ENCODE peak calls at places on chromosomes 4 and X, in eight cellular contexts. F is psoas muscle; R is tibial nerve; Q is CD8-positive, alpha-beta memory T cell; T is GM23248; J is left ventricle myocardium inferior; B is MM.1S; Z is pancreas. L is an unnamed sample. For H3K4me1, the result is how much of the 10 kb centered on the place peaks cover.

GRCh38 chr4:386708-387105 is 49.1 kb downstream of the ZNF141 start:
- DNase-seq in J (no peak), B (no peak), F (no peak), Z (no peak), Q (no peak), R (no peak), T (no peak), L (no peak)

GRCh38 chrX:15451913-15452312 is 41.2 kb downstream of the PIR start:
- DNase-seq in Z (no peak), F (peak), B (no peak), Q (no peak), R (no peak), J (peak), T (no peak), L (peak)

GRCh38 chrX:136652822-136653723 is 5.1 kb downstream of the CD40LG start:
- DNase-seq in J (no peak), T (peak), R (peak), Z (no peak), B (peak), F (peak), Q (no peak), L (no peak)

GRCh38 chrX:102832661-102833060 is 104.4 kb upstream of the RAB40AL start:
- DNase-seq in F (no peak), J (no peak), R (no peak), Q (no peak), T (peak), Z (no peak), B (no peak), L (no peak)

GRCh38 chrX:132292753-132293152 is 73.5 kb upstream of the RAP2C start:
- DNase-seq in Z (no peak), F (no peak), T (peak), R (peak), Q (peak), B (peak), J (no peak), L (peak)

GRCh38 chrX:151082077-151082948 is 94.1 kb upstream of the GPR50 start:
- DNase-seq in Z (peak), Q (peak), J (peak), R (peak), B (peak), F (peak), T (peak), L (peak)

GRCh38 chrX:116384406-116384805 is 52.0 kb upstream of the SLC6A14 start:
- DNase-seq in T (peak), Z (no peak), Q (no peak), J (peak), R (no peak), F (no peak), B (no peak), L (no peak)

GRCh38 chr4:152072001-152072485 is 311.2 kb upstream of the GATB start:
- DNase-seq in F (no peak), R (no peak), Z (no peak), J (peak), T (peak), B (no peak), Q (no peak), L (peak)

GRCh38 chr4:165131247-165131832 is 18.7 kb upstream of the TMEM192 start:
- DNase-seq in B (peak), Q (peak), J (no peak), T (peak), R (peak), Z (peak), F (no peak), L (peak)

GRCh38 chrX:151763711-151764110 is 29.2 kb downstream of the CNGA2 start:
- DNase-seq in Z (no peak), F (no peak), R (no peak), T (no peak), Q (no peak), B (no peak), J (no peak), L (no peak)

GRCh38 chr4:169720529-169720928 is 37.2 kb downstream of the HPF1 start:
- DNase-seq in F (no peak), Z (no peak), J (no peak), Q (no peak), R (no peak), B (no peak), T (no peak), L (no peak)

DNA sequence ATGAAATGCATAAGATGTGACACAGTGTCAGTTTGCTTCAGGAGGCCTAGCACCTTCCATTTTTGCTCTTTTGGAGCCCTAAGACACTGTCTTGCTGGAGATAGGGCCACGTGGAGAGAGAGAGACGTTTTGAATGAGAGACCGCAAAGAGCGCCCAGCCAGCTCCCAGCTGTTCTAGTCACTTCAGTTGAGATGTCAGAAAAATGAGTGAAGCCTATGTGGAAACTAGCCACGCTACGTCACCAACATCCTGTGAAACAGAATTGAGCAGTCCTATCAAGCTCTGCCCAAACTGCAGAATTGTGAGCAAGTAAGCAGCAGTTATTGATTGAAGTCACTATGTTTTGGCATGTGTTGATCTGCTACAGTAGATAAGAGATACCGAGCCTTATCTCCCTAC is 13.1 kb downstream of the GPR82 start:
- DNase-seq in J (no peak), Q (peak), B (no peak), Z (no peak), R (no peak), F (no peak), T (no peak), L (no peak)
- H3K27ac ChIP-seq in J (no peak), Q (no peak), B (no peak), Z (no peak), R (no peak), F (no peak), T (no peak), L (no peak)

GRCh38 chr4:8133897-8134542 is 24.6 kb downstream of the ABLIM2 start:
- DNase-seq in R (no peak), Z (peak), T (no peak), B (no peak), F (peak), J (no peak), Q (no peak), L (no peak)
- H3K4me1 ChIP-seq in R (under half), Z (under half), T (under half), B (under half), F (under half), J (under half), Q (under half), L (under half)

DNA sequence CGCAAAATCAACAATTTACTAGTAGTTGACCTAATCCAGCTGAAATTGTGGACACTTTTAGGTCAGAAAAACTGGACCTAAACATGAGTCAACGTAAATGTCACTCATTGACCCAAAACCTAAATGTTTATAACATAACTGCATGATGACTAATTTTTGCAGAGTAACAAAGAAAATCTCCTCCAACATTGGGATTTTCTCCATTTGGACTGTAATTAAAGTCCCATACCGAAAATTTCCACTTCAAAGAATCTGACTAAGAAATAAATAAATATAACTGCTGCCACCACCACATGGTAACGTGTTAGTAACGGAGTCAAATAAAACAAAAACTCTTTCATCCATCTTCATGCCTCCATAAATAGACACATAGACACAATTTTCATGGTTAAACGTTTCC is 1.9 kb downstream of the ADGRA3 start:
- DNase-seq in Q (no peak), T (peak), J (no peak), B (no peak), R (no peak), F (no peak), Z (no peak), L (no peak)
- H3K4me3 ChIP-seq in Q (no peak), T (peak), J (peak), B (peak), R (no peak), F (peak), Z (peak), L (peak)

GRCh38 chrX:31091819-31092218 is 20.0 kb upstream of the FTHL17 start:
- DNase-seq in F (no peak), R (no peak), J (no peak), Z (no peak), T (no peak), Q (no peak), B (no peak), L (no peak)

GRCh38 chrX:31092970-31093638 is 21.3 kb upstream of the FTHL17 start:
- DNase-seq in B (no peak), F (no peak), T (no peak), Q (no peak), J (no peak), Z (no peak), R (no peak), L (no peak)

GRCh38 chrX:31093639-31093975 is 21.8 kb upstream of the FTHL17 start:
- DNase-seq in J (no peak), Q (no peak), Z (no peak), F (no peak), R (no peak), T (no peak), B (no peak), L (no peak)

GRCh38 chrX:31098081-31098480 is 26.2 kb upstream of the FTHL17 start:
- DNase-seq in B (no peak), T (no peak), R (no peak), Z (no peak), J (no peak), Q (no peak), F (no peak), L (no peak)

DNA sequence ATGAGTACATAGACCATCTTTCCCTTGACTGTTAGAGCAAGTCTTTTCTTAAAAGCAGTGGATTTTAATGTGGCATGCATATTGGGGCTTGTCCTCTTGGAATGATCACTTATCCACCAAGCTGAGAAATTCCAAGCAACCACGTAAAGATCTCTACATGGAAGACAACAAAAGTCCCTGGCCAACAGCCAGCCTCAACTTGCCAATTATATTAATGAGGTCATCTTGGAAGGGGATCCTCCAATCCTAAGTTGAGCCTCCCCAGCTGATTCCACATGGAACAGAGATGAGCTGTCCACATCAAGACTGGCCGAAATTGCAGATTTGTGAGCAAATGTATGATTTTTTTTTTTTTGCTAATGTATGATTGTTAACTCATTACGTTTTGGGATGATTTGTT is 20.6 kb upstream of the FTHL17 start:
- DNase-seq in R (no peak), J (no peak), T (no peak), Z (no peak), Q (no peak), B (no peak), F (no peak), L (no peak)
- H3K27ac ChIP-seq in R (no peak), J (no peak), T (no peak), Z (no peak), Q (no peak), B (no peak), F (no peak), L (no peak)

DNA sequence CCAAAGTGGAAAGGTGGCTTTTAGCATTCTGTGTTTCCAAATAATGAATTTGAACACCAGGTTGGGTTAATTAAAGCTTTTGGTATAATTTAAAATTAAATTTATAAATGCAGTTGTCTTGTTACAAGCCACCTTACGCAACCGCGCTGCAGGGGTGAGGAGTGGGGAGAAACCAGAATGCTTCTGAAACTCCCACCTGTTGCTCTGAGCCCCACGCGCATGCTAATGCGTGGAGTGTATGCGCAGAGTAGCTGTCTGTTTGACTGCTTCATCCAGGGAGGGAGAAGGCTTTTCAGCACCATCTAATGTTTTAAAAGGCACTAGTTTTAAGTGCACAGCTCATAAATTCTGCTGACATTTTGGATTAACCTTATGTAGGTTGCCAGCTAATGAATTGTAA is 12.5 kb downstream of the OGT start:
- DNase-seq in R (no peak), Z (no peak), J (no peak), T (no peak), Q (no peak), B (no peak), F (no peak), L (no peak)
- H3K4me1 ChIP-seq in R (under half), Z (under half), J (half or more), T (under half), Q (under half), B (under half), F (under half), L (under half)

GRCh38 chrX:56728752-56729151 is 291 bp upstream of the NBDY start:
- DNase-seq in F (no peak), B (peak), Q (peak), J (no peak), T (peak), Z (no peak), R (peak), L (no peak)

GRCh38 chrX:56726609-56727008 is 2.4 kb upstream of the NBDY start:
- DNase-seq in F (no peak), J (no peak), B (peak), Q (peak), Z (no peak), T (peak), R (peak), L (no peak)

GRCh38 chrX:56729152-56729557 is at the start of gene NBDY:
- DNase-seq in T (peak), Z (no peak), J (peak), B (peak), F (peak), Q (peak), R (peak), L (peak)

GRCh38 chrX:56727531-56727930 is 1.5 kb upstream of the NBDY start:
- DNase-seq in B (no peak), F (no peak), Z (no peak), Q (no peak), J (no peak), T (no peak), R (no peak), L (no peak)

DNA sequence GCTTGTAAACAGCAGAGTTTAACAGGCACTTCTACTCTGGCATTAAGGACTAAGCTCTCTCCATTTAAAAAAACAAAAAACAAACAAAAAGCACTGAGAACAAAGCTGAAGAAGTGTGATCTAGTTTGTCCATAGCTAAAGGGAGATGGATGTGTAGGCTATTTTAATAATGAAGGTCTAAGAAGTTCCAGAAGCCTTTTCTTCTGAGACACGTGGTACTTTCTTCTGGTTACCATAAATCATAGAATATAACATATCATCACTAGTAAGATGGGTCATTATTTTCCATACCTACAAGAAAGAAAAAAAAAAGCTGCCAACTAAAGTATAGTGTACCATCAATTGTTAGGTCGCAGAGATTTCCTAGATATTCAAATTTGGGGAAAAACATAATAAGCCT is 722 bp upstream of the NBDY start:
- DNase-seq in R (no peak), Z (no peak), J (no peak), T (peak), B (peak), F (no peak), Q (no peak), L (no peak)
- H3K4me3 ChIP-seq in R (peak), Z (peak), J (peak), T (peak), B (peak), F (peak), Q (no peak), L (no peak)

DNA sequence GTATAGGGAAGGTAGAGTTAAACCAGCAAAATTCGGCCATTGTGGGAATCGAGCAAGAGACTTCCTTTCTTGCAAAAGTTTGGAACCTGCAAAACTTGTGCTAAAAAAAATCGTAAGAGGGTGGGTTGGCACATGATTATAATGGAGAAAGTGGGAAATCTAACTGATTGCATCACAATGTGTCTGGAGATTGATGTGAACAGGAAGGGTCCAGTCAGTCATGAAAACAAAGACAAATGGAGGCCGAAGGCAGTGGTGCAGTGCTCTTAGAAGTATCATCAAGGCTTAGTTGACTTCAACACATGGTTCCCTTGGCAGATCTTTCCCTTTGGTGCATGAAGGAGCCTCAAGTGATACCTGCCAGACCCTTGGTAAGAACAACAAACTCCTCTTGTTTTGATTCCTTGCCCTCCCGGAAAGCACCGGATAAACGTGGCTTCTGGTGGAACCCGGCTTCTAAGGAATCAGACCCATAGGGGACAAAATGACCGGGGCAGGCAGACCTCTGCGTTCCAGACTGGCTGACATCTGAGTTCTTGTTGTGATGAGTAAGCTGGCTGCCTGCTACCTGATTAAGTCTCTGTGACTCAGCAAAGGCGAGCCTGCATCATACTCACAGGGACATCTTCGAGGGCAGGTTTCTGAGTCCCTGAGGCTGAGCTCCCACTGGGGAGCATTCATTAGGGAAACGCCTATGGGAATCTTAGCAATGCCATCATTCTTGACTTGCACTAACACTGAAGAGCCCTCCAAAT is 87.7 kb upstream of the MAP3K15 start:
- DNase-seq in R (no peak), Q (no peak), F (peak), T (peak), Z (no peak), B (no peak), J (no peak), L (no peak)
- H3K27ac ChIP-seq in R (no peak), Q (no peak), F (no peak), T (peak), Z (no peak), B (no peak), J (no peak), L (no peak)